ENCODE peak calls at places on chromosome 9, in five cellular contexts. F is Karpas-422, W is IMR-90, V is neural progenitor cell, Y is PC-3. M is an unnamed sample. For H3K9me3 and H3K4me1, the result is how much of the 10 kb centered on the place peaks cover.

GRCh38 chr9:96688215-96688614 is 33.1 kb upstream of the PRXL2C start:
- DNase-seq in F (no peak), W (no peak), V (no peak), Y (no peak), M (no peak)

GRCh38 chr9:135909371-135909770 is 2.0 kb upstream of the CAMSAP1 start:
- DNase-seq in F (no peak), W (no peak), V (no peak), Y (no peak), M (peak)

GRCh38 chr9:133470427-133470924 is 8.4 kb downstream of the SLC2A6 start:
- DNase-seq in F (no peak), W (no peak), V (no peak), Y (no peak), M (no peak)

GRCh38 chr9:105066265-105066865 is 138.4 kb upstream of the ABCA1 start:
- DNase-seq in F (no peak), W (no peak), V (no peak), Y (no peak), M (no peak)

GRCh38 chr9:3740690-3741419 is 215.1 kb upstream of the RFX3 start:
- DNase-seq in F (no peak), W (peak), V (no peak), Y (peak), M (peak)

GRCh38 chr9:130040901-130041647 is 1.9 kb downstream of the FNBP1 start:
- DNase-seq in F (peak), W (no peak), V (no peak), Y (no peak), M (no peak)

GRCh38 chr9:111743275-111743674 is 51.5 kb downstream of the SHOC1 start:
- DNase-seq in F (no peak), W (peak), V (no peak), Y (peak), M (peak)

GRCh38 chr9:123074627-123075026 is 41.2 kb downstream of the GPR21 start:
- DNase-seq in F (no peak), W (no peak), V (no peak), Y (no peak), M (no peak)

GRCh38 chr9:113737414-113738271 is 138.5 kb upstream of the ZNF618 start:
- DNase-seq in F (peak), W (peak), V (peak), Y (peak), M (peak)

GRCh38 chr9:135971892-135972291 is 10.7 kb upstream of the UBAC1 start:
- DNase-seq in F (peak), W (no peak), V (peak), Y (peak), M (no peak)

GRCh38 chr9:129656795-129657390 is 8.6 kb upstream of the PRRX2 start:
- DNase-seq in F (no peak), W (peak), V (no peak), Y (peak), M (peak)

GRCh38 chr9:3498691-3499090 is 27.1 kb downstream of the RFX3 start:
- DNase-seq in F (peak), W (peak), V (peak), Y (no peak), M (no peak)

GRCh38 chr9:130981761-130982147 is 27.2 kb upstream of the LAMC3 start:
- DNase-seq in F (no peak), W (no peak), V (no peak), Y (no peak), M (peak)

GRCh38 chr9:120742951-120743416 is 28.7 kb upstream of the MEGF9 start:
- DNase-seq in F (peak), W (peak), V (peak), Y (peak), M (peak)

GRCh38 chr9:4690144-4690543 is 10.8 kb downstream of the CDC37L1 start:
- DNase-seq in F (no peak), W (no peak), V (no peak), Y (no peak), M (no peak)

GRCh38 chr9:113941056-113941455 is 64.9 kb downstream of the ZNF618 start:
- DNase-seq in F (no peak), W (peak), V (no peak), Y (no peak), M (no peak)

GRCh38 chr9:116323012-116323411 is 169.4 kb downstream of the PAPPA start:
- DNase-seq in F (no peak), W (peak), V (peak), Y (no peak), M (no peak)

GRCh38 chr9:113886003-113886324 is 9.9 kb downstream of the ZNF618 start:
- DNase-seq in F (no peak), W (peak), V (no peak), Y (no peak), M (peak)

GRCh38 chr9:99120256-99120655 is 15.3 kb downstream of the TGFBR1 start:
- DNase-seq in F (no peak), W (no peak), V (no peak), Y (no peak), M (no peak)

GRCh38 chr9:83336696-83337095 is 201.5 kb downstream of the FRMD3 start:
- DNase-seq in F (no peak), W (no peak), V (peak), Y (peak), M (no peak)

GRCh38 chr9:127941062-127941925 is 3.6 kb upstream of the DPM2 start:
- DNase-seq in F (no peak), W (no peak), V (no peak), Y (no peak), M (no peak)
- H2AFZ ChIP-seq in F (no peak), W (no peak), V (no peak), Y (no peak), M (no peak)

DNA sequence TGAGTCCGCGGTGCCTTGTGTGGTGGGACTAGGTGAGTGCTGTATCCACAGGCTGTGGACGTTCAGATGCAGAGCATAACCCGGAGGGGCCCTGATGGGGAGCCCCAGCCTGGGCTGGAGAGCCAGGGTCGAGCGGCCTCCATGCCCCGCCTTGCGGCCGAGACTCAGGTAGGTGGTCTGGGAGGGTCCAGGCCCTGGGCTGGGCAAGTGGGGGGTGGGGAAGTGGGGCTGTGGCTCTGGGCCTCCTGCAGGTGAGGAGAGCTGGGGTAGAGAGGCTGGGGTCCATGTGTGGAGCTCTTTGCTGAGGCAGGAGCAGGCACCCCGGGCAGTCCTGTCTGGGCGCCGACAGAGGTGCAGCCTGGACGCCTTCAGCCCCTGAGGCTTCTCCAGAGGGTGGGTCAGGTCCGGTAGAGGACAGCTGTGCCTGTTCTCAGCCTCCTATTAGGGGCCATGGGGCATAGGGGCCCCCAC is 241.1 kb downstream of the CACNA1B start:
- DNase-seq in F (no peak), W (no peak), V (no peak), Y (no peak), M (peak)
- H3K9me3 ChIP-seq in F (under half), W (half or more), V (under half), Y (under half), M (under half)

DNA sequence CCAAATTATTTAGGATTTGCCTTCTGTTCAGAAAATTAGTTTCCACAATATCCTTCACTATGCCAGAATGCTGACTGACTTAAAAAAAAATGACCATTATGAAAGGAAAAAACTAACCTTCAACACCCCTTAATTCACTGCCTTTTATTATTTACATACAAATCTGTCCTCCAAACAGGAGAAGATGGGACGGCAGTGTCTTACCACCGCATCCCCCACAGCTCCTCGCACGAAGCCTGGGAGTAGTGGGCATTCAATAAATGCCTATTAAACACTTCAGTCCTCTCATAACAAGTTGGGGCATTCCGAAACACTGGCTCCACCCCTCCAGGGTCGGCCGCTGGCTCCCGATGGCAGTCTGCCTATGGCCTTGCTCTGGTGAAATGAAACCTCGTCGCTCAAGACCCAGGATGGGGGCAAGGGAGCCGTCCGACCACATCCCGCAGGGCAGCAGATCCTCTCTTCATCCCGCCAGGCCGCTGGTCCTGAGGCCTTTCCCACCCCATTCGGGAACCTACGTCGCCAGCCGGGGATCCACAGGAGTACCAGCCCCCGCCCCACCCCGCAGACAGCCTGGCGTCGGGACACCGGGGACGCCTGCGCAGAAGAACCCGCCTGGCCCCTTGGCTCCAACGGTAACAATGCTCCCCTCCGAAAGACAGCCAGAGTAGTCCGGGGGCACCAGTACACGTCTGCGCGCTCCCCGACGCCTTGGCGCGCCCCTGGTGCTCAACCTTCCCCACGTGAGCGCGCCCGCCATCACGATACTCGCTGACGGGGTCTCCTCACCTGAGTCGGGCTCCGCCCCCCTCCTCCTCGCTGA is 613 bp downstream of the ZBTB5 start:
- DNase-seq in F (peak), W (peak), V (no peak), Y (peak), M (peak)
- H3K4me1 ChIP-seq in F (under half), W (under half), V (under half), Y (under half), M (under half)

GRCh38 chr9:92508018-92508417 is 25.7 kb upstream of the ASPN start:
- DNase-seq in F (no peak), W (no peak), V (peak), Y (no peak), M (no peak)
- H2AFZ ChIP-seq in F (no peak), W (peak), V (no peak), Y (no peak), M (peak)

GRCh38 chr9:24257726-24258125 is 288.0 kb downstream of the IZUMO3 start:
- DNase-seq in F (no peak), W (no peak), V (no peak), Y (peak), M (no peak)
- H3K9me3 ChIP-seq in F (under half), W (under half), V (under half), Y (under half), M (under half)

DNA sequence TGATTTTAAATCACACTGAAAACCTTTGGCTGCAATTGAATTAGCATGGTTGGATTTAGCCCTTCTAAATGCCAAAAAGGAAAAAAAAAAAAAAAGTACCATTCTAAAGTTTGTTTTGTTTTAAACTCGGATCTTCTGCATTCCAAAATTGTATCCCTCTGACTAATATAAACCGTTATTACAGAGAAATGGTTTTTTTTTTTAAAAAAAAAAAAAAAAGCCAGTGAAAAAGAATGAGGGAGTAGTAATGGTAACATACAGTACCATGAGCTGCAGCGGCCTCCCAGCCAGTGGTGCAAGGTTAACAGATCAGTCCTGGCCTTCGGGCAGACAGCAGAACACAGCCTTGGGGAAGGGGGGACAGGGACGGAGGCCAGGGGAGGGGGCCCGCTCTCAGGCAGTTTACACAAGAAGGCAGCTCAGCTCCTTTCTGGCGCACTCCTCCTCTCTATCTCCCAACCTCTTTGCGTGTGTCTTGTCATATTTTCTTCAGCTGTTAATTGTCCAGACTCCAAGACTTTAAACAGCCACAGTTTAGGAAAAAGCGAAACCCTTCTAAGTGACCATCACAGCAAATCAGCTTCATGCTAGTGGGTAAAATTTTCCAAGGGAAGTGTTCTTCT is 165.9 kb downstream of the BNC2 start:
- DNase-seq in F (no peak), W (peak), V (peak), Y (no peak), M (peak)
- H3K4me1 ChIP-seq in F (under half), W (under half), V (under half), Y (half or more), M (half or more)

DNA sequence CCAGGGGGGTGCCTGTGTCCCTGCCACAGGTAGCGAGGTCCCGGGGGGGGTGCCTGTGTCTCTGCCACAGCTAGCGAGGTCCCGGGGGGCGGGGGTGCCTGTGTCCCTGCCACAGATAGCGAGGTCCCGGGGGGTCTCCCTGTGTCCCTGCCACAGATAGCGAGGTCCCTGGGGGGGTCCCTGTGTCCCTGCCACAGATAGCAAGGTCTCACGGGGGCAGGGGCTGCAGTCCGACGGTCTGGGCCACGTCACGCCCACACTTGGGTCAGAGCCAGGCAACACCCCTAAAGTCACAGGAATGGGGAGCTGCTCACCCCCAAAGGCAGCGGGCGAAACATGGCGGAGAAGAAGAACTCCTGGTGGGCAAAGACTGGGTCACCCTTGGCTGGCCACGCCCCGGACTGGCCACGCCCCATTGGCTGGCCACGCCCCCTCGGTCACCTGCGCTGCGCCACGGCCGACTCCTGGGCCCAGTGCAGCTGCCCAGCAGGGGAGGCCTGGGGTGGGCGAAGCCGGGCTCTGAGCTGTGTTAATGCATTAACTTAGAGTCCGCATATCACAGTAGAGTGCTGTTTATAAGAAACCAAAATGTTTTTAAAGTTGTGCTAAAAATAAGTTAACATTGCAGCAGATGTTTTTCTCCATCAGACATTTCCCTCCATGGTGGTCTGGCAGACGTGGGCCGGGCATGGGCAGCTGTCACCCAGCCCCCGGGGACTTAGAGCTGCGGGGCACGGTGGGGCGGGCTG is 7.0 kb downstream of the NOXA1 start:
- DNase-seq in F (peak), W (no peak), V (peak), Y (peak), M (peak)
- H2AFZ ChIP-seq in F (no peak), W (no peak), V (no peak), Y (no peak), M (no peak)